ENCODE peak calls at places on chromosomes 12 and 14, in six cellular contexts. G, P, Y, W, F and B are unnamed samples.

GRCh38 chr12:4152145-4152795 is 121.3 kb upstream of the CCND2 start:
- DNase-seq in G (no peak), P (no peak), Y (no peak), W (no peak), F (no peak), B (no peak)

GRCh38 chr12:80702889-80703605 is 4.4 kb upstream of the MYF6 start:
- DNase-seq in G (no peak), P (no peak), Y (peak), W (no peak), F (no peak), B (no peak)

GRCh38 chr12:104204690-104205480 is 10.7 kb upstream of the TXNRD1 start:
- DNase-seq in G (no peak), P (no peak), Y (no peak), W (no peak), F (no peak), B (no peak)

GRCh38 chr14:68309121-68309520 is 483.7 kb downstream of the ZFP36L1 start:
- DNase-seq in G (no peak), P (no peak), Y (no peak), W (no peak), F (no peak), B (no peak)

GRCh38 chr14:20454359-20454644 is 310 bp downstream of the OSGEP start:
- DNase-seq in G (no peak), P (peak), Y (peak), W (no peak), F (no peak), B (peak)

GRCh38 chr12:75970310-75970709 is 61.3 kb downstream of the PHLDA1 start:
- DNase-seq in G (no peak), P (no peak), Y (no peak), W (no peak), F (no peak), B (no peak)

GRCh38 chr12:51678086-51678724 is 87.2 kb downstream of the SCN8A start:
- DNase-seq in G (no peak), P (no peak), Y (no peak), W (no peak), F (peak), B (peak)

GRCh38 chr12:74365178-74365964 is 172.3 kb upstream of the ATXN7L3B start:
- DNase-seq in G (no peak), P (no peak), Y (no peak), W (no peak), F (peak), B (peak)

GRCh38 chr14:99892406-99892805 is 99.2 kb downstream of the EML1 start:
- DNase-seq in G (no peak), P (no peak), Y (no peak), W (no peak), F (no peak), B (no peak)

GRCh38 chr14:38496092-38496491 is 240.2 kb upstream of the CLEC14A start:
- DNase-seq in G (no peak), P (no peak), Y (no peak), W (no peak), F (no peak), B (no peak)

GRCh38 chr14:32012062-32012461 is 65.0 kb upstream of the ARHGAP5 start:
- DNase-seq in G (no peak), P (no peak), Y (no peak), W (no peak), F (no peak), B (no peak)

GRCh38 chr14:88473791-88474190 is 81.0 kb downstream of the PTPN21 start:
- DNase-seq in G (no peak), P (no peak), Y (no peak), W (no peak), F (no peak), B (no peak)

GRCh38 chr12:32273063-32273521 is 126.3 kb upstream of the FGD4 start:
- DNase-seq in G (no peak), P (no peak), Y (no peak), W (no peak), F (no peak), B (no peak)

GRCh38 chr12:80988986-80989385 is 51.3 kb upstream of the LIN7A start:
- DNase-seq in G (no peak), P (no peak), Y (no peak), W (no peak), F (no peak), B (no peak)

GRCh38 chr12:86777335-86777734 is 521.1 kb upstream of the MGAT4C start:
- DNase-seq in G (no peak), P (no peak), Y (no peak), W (no peak), F (no peak), B (no peak)

GRCh38 chr14:24147761-24148428 is 597 bp downstream of the RNF31 start:
- DNase-seq in G (no peak), P (peak), Y (no peak), W (no peak), F (peak), B (no peak)

DNA sequence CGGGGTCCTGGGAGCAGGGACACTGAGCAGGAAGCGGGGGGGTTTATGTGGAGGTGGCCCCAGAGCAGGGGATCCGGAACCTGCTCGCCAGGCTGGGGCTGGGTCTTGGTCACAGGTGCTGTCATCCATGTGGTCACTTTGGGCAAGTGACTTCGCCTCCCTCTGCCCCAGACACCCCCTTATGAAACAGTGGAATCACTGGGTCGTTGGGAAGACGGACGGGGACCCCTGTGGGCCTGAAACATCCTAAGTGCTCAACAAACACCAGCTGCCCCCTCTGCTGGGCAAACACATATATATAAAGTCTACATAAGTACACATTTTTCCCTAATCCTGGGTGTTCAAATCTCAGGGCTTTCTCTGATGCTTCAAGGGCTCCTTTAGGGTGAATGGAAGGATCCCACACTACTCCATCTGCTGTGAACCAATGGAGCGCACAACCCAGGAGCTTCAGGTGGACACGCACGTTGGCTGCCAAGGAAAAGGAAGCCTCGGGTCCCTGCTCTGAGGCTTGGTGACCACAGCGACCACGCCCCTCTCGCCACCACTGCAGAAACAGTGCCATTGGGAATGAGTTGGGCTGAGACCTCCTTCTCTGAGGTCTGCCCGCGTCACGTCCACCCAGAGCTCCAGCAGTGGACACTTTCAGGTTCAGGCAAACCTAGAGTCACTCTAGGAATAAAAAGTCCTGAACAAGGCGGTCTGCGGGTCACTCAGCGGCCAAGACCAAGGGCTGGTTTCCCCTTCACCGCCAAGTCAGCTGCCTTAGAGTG is 54.6 kb downstream of the CDC42BPB start:
- DNase-seq in G (no peak), P (no peak), Y (no peak), W (no peak), F (no peak), B (peak)
- H3K4me3 ChIP-seq in G (no peak), P (no peak), Y (no peak), W (no peak), F (no peak), B (no peak)

GRCh38 chr12:10688042-10688441 is 14.2 kb upstream of the STYK1 start:
- DNase-seq in G (no peak), P (no peak), Y (no peak), W (no peak), F (no peak), B (no peak)
- H3K4me3 ChIP-seq in G (no peak), P (no peak), Y (no peak), W (no peak), F (no peak), B (no peak)

GRCh38 chr12:132153501-132154340 is 9.5 kb downstream of the NOC4L start:
- DNase-seq in G (peak), P (peak), Y (no peak), W (peak), F (peak), B (peak)
- H3K4me3 ChIP-seq in G (peak), P (no peak), Y (peak), W (peak), F (no peak), B (no peak)

DNA sequence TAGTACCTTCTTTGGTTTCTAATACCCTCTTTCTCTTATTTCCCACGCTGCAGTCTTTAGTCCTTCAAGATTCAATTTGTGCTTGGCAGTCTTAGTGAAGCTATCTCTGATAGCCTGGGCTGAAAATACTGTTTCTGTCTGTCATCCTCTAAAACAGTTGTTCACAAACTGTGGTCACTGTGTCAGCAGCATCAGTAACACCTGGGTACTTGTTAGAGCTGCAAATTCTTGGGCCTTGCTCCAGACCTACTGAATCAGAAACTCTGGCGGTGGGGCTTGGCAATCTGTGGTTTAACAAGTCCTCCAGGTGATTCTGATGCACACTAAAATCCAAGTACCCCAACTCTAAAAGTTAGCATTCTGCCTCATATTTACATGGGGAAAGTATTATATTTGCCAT is 217.5 kb upstream of the SEL1L start:
- DNase-seq in G (no peak), P (no peak), Y (no peak), W (peak), F (no peak), B (no peak)
- H3K4me3 ChIP-seq in G (no peak), P (no peak), Y (no peak), W (no peak), F (no peak), B (no peak)

DNA sequence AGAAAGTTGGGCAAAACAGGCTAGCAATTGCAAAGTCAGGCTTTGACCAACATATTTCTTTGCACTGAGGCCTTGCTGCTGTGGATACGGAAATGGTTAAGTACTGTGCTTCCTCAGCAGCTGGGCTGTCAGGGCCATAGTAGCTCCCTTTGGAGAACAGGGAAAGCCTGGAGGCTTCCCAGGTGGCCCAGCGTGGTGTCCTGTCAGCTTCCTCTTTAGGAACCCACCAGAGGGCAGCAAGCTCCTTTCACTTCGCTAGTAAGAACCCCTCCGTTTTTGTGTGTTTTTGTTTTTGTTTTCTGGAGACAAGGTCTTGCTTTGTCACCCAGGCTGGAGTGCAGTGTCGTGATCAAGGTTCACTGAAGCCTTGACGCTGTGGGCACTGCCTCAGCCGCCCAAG is 1.7 kb upstream of the CFAP251 start:
- DNase-seq in G (no peak), P (no peak), Y (no peak), W (no peak), F (peak), B (no peak)
- H3K4me3 ChIP-seq in G (no peak), P (no peak), Y (no peak), W (no peak), F (no peak), B (no peak)

GRCh38 chr12:16246264-16246663 is 31.2 kb downstream of the SLC15A5 start:
- DNase-seq in G (no peak), P (no peak), Y (no peak), W (no peak), F (no peak), B (no peak)
- H3K4me3 ChIP-seq in G (no peak), P (no peak), Y (no peak), W (no peak), F (no peak), B (no peak)

GRCh38 chr12:108732489-108732888 is 1.2 kb upstream of the CORO1C start:
- DNase-seq in G (no peak), P (no peak), Y (no peak), W (no peak), F (no peak), B (no peak)
- H3K4me3 ChIP-seq in G (peak), P (peak), Y (peak), W (peak), F (no peak), B (no peak)